ENCODE peak calls at places on chromosomes 7 and 10, in four cellular contexts. U is HepG2, I is WTC11, R is K562. P is an unnamed sample.

GRCh38 chr7:40437936-40438634 is 303.3 kb downstream of the SUGCT start:
- DNase-seq in U (no peak), I (no peak), R (no peak), P (no peak)

GRCh38 chr10:3107426-3107961 is 40.1 kb downstream of the PFKP start:
- DNase-seq in U (no peak), I (no peak), R (no peak), P (no peak)

GRCh38 chr7:108684629-108685028 is 115.0 kb downstream of the DNAJB9 start:
- DNase-seq in U (no peak), I (no peak), R (no peak), P (no peak)

GRCh38 chr7:108165726-108166125 is 35.6 kb upstream of the LAMB4 start:
- DNase-seq in U (no peak), I (no peak), R (no peak), P (no peak)

GRCh38 chr7:73844131-73844547 is 1.8 kb upstream of the METTL27 start:
- DNase-seq in U (no peak), I (no peak), R (no peak), P (no peak)

GRCh38 chr7:154578351-154578750 is 424.6 kb downstream of the PAXIP1 start:
- DNase-seq in U (no peak), I (no peak), R (no peak), P (no peak)

GRCh38 chr10:130218181-130218641 is 82.0 kb downstream of the GLRX3 start:
- DNase-seq in U (no peak), I (no peak), R (no peak), P (no peak)

GRCh38 chr10:78594938-78595645 is 473.7 kb upstream of the ZMIZ1 start:
- DNase-seq in U (no peak), I (no peak), R (no peak), P (no peak)

GRCh38 chr7:111833461-111833860 is 271.2 kb upstream of the IMMP2L start:
- DNase-seq in U (no peak), I (no peak), R (no peak), P (no peak)

GRCh38 chr10:110861930-110862677 is 9.6 kb upstream of the PDCD4 start:
- DNase-seq in U (no peak), I (no peak), R (no peak), P (no peak)

GRCh38 chr10:87545783-87546182 is 41.1 kb downstream of the MINPP1 start:
- DNase-seq in U (no peak), I (no peak), R (no peak), P (no peak)

GRCh38 chr7:1677206-1678069 is 7.4 kb downstream of the ELFN1 start:
- DNase-seq in U (no peak), I (no peak), R (no peak), P (no peak)

GRCh38 chr10:11684717-11685645 is 57.2 kb upstream of the ECHDC3 start:
- DNase-seq in U (no peak), I (no peak), R (peak), P (peak)

GRCh38 chr10:96038476-96039387 is 4.7 kb upstream of the CCNJ start:
- DNase-seq in U (no peak), I (no peak), R (no peak), P (no peak)

GRCh38 chr10:131855396-131855762 is 45.4 kb upstream of the PPP2R2D start:
- DNase-seq in U (no peak), I (no peak), R (no peak), P (no peak)

GRCh38 chr10:8095962-8096361 is 41.5 kb downstream of the GATA3 start:
- DNase-seq in U (no peak), I (no peak), R (no peak), P (no peak)

GRCh38 chr7:2687338-2687869 is 598 bp upstream of the AMZ1 start:
- DNase-seq in U (no peak), I (no peak), R (no peak), P (no peak)

GRCh38 chr10:22712246-22712958 is 2.0 kb downstream of the PIP4K2A start:
- DNase-seq in U (no peak), I (no peak), R (no peak), P (no peak)

GRCh38 chr7:24572421-24573007 is 738 bp upstream of the PALS2 start:
- DNase-seq in U (peak), I (no peak), R (peak), P (no peak)

GRCh38 chr7:139602143-139602722 is 78.7 kb downstream of the CLEC2L start:
- DNase-seq in U (peak), I (no peak), R (peak), P (no peak)

DNA sequence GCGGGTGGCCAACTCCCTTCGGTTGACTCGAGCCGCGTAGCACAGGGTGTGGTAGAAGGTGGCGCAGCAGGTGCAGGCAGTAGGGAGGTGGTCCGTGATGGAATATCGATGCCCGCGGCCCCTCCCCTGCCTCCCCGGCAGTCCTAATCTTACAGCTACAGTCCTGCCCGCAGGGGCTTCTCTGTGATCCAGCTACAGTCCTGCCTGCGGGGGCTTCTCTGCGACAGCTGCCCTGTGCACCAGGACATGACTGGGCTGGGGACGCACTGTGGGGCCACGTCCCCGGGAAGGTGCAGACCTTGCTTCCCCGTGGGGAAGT is 251.4 kb downstream of the DNAJB6 start:
- DNase-seq in U (no peak), I (no peak), R (no peak), P (no peak)
- TF ChIP-seq NR2C2 in U (no peak), I (no peak), R (no peak), P (no peak)

GRCh38 chr10:14478639-14479038 is 147.9 kb upstream of the FRMD4A start:
- DNase-seq in U (no peak), I (peak), R (peak), P (no peak)

GRCh38 chr10:14474656-14475055 is 143.9 kb upstream of the FRMD4A start:
- DNase-seq in U (no peak), I (no peak), R (no peak), P (no peak)

GRCh38 chr10:14477408-14477710 is 146.6 kb upstream of the FRMD4A start:
- DNase-seq in U (no peak), I (no peak), R (no peak), P (no peak)

GRCh38 chr10:14478201-14478600 is 147.5 kb upstream of the FRMD4A start:
- DNase-seq in U (no peak), I (no peak), R (no peak), P (no peak)

DNA sequence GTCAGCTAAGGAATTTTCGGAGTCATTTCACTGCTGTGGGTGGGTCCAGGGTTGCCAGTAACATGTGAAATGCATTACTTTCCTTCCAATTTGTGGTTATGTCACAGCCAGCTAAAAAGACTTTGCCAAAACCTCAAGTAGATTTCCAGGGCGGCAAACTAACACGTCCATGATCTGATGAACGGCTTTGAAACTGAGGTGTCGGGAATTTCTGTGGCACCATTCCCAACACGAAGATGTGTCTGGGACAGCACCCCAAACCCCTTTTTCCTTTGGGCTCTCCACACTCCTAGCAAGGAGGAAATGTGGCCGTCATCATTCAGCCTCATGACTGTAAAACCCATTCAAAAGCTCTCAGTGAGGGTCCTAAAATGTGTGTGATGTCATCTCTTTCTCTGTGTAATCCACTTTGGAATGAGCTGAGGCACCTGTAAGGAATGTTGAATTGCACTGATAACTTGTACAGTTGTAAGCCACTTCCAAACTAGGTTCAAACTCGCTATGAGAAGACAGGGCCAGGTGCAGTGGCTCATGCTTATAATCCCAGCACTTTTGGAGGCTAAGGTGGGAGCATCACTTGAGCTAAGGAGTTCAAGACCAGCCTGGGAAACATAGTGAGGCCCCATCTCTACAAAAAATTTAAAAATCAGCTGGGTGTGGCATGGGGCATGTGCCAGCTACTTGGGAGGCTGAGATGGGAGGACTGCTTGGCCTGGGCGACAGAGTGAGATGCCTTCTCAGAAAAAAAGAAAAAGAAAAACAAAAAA is 146.1 kb upstream of the FRMD4A start:
- DNase-seq in U (no peak), I (no peak), R (no peak), P (no peak)
- TF ChIP-seq ATF2 in U (no peak), I (no peak), R (no peak), P (no peak)

GRCh38 chr7:97024209-97025129 is at the start of gene DLX5:
- DNase-seq in U (peak), I (peak), R (no peak), P (no peak)

GRCh38 chr7:97026705-97027426 is 2.2 kb upstream of the DLX5 start:
- DNase-seq in U (no peak), I (no peak), R (no peak), P (no peak)

GRCh38 chr7:97025130-97025499 is 484 bp upstream of the DLX5 start:
- DNase-seq in U (no peak), I (no peak), R (no peak), P (no peak)

GRCh38 chr7:97025983-97026704 is 1.5 kb upstream of the DLX5 start:
- DNase-seq in U (no peak), I (no peak), R (no peak), P (no peak)

DNA sequence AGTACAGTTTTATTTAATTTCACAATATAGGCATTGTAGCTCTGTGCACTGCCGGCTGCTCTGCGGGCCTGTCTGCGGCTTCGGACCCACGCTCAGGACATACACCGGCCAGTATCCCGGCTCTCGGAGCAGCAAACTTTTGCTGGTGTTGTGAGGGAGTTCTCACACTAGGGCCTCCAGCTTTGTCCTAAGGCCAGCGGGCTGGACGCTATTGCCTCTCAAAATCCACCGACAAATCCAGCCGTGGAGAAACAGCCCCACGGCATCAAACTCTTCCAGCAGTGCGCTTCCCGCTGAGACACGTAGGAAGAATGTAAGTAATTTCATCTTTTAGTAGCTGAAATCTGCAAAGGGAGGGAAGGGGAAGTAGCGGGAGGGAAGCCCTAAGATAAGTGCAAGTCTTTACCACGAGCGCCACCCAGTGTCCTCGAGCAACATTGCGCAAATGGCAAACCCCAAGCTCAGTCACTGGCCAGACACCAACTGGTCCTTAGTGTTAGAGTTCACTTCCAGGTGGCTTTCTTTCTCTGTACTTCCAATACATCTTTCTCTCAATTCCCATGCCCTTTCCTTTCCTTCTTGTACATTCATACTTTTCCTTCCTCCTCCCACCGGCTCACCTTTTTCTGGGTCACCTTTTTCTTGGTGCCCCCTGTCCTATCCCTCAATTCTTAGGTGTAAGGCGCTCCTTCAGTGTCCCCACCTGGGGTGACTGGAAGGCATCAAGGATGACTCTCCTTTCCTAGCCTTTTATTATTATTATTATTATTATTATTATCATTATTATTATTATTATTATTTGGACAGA is 3.0 kb upstream of the DLX5 start:
- DNase-seq in U (peak), I (peak), R (peak), P (peak)
- TF ChIP-seq NR2C2 in U (no peak), I (no peak), R (no peak), P (no peak)

DNA sequence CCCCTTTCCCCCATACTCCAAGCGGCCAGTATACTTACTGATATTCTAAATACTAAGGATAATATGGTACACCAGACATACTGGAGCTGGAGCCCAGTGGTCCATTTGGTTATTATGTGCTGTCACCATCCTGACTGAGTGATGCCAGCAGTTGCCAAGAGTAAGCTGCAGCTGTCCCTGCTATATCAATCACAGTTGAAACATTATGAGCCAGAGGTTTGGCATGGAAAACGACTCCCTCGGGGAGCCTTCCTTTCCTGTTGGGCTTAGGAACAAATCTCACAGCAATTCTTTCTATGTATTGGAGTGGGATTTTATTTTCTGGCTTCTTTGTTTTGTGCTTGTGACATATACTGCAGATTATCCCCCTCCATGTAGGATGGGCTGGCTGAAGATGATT is 32.6 kb downstream of the STRIP2 start:
- DNase-seq in U (no peak), I (no peak), R (no peak), P (no peak)
- TF ChIP-seq ATF2 in U (no peak), I (no peak), R (no peak), P (no peak)